ENCODE peak calls at places on chromosomes 7 and 10, in four cellular contexts. O, V, J and X are unnamed samples. For H3K27me3, the result is how much of the 10 kb centered on the place peaks cover.

GRCh38 chr7:15326044-15326644 is 235.7 kb downstream of the AGMO start:
- DNase-seq in V (no peak), O (no peak), J (no peak), X (no peak)

GRCh38 chr7:140415361-140415760 is 11.5 kb downstream of the RAB19 start:
- DNase-seq in J (no peak), V (no peak), O (no peak), X (no peak)

GRCh38 chr10:112435013-112435619 is 11.6 kb downstream of the ZDHHC6 start:
- DNase-seq in J (no peak), V (no peak), O (no peak), X (no peak)

GRCh38 chr7:154672659-154673415 is 330.1 kb downstream of the PAXIP1 start:
- DNase-seq in J (no peak), V (no peak), O (no peak), X (no peak)

GRCh38 chr10:77006836-77007511 is 630.6 kb downstream of the KCNMA1 start:
- DNase-seq in O (no peak), J (no peak), V (no peak), X (no peak)

GRCh38 chr10:29712108-29712507 is 77.3 kb upstream of the SVIL start:
- DNase-seq in J (no peak), O (no peak), V (no peak), X (no peak)

GRCh38 chr7:149325248-149325647 is 63.3 kb downstream of the ZNF783 start:
- DNase-seq in V (no peak), O (no peak), J (no peak), X (no peak)

GRCh38 chr10:5595591-5596590 is 70.5 kb downstream of the ASB13 start:
- DNase-seq in O (no peak), V (no peak), J (peak), X (no peak)

GRCh38 chr7:96508371-96508770 is 186.5 kb upstream of the SLC25A13 start:
- DNase-seq in V (no peak), O (no peak), J (no peak), X (no peak)

GRCh38 chr10:5159126-5159525 is 25.8 kb downstream of the AKR1C8 start:
- DNase-seq in O (no peak), V (no peak), J (no peak), X (no peak)

GRCh38 chr10:6171891-6172354 is 30.8 kb upstream of the PFKFB3 start:
- DNase-seq in O (peak), V (no peak), J (no peak), X (peak)

GRCh38 chr10:78927257-78927995 is 141.3 kb upstream of the ZMIZ1 start:
- DNase-seq in V (no peak), O (no peak), J (no peak), X (no peak)

GRCh38 chr7:111477462-111478225 is 84.6 kb downstream of the IMMP2L start:
- DNase-seq in O (no peak), J (no peak), V (no peak), X (no peak)

GRCh38 chr7:26284995-26285632 is 6.5 kb upstream of the SNX10 start:
- DNase-seq in V (no peak), J (no peak), O (no peak), X (no peak)

GRCh38 chr10:64173826-64174225 is 652.6 kb downstream of the REEP3 start:
- DNase-seq in V (no peak), J (no peak), O (no peak), X (no peak)

GRCh38 chr7:34190299-34190698 is 285.0 kb downstream of the BMPER start:
- DNase-seq in J (no peak), V (no peak), O (no peak), X (peak)

GRCh38 chr10:21169271-21169670 is 272.2 kb upstream of the NEBL start:
- DNase-seq in V (no peak), J (no peak), O (no peak), X (no peak)

GRCh38 chr10:122120008-122120744 is 131.2 kb downstream of the TACC2 start:
- DNase-seq in J (no peak), O (no peak), V (no peak), X (no peak)
- H3K27me3 ChIP-seq in J (under half), O (under half), V (under half), X (under half)

GRCh38 chr10:100730739-100731602 is 14.4 kb upstream of the PAX2 start:
- DNase-seq in J (no peak), V (no peak), O (no peak), X (no peak)

GRCh38 chr10:100727808-100728207 is 17.6 kb upstream of the PAX2 start:
- DNase-seq in J (no peak), O (no peak), V (no peak), X (no peak)

GRCh38 chr10:100731603-100732596 is 13.5 kb upstream of the PAX2 start:
- DNase-seq in O (no peak), J (no peak), V (no peak), X (no peak)

GRCh38 chr10:100728928-100729876 is 16.2 kb upstream of the PAX2 start:
- DNase-seq in O (no peak), J (no peak), V (no peak), X (no peak)

DNA sequence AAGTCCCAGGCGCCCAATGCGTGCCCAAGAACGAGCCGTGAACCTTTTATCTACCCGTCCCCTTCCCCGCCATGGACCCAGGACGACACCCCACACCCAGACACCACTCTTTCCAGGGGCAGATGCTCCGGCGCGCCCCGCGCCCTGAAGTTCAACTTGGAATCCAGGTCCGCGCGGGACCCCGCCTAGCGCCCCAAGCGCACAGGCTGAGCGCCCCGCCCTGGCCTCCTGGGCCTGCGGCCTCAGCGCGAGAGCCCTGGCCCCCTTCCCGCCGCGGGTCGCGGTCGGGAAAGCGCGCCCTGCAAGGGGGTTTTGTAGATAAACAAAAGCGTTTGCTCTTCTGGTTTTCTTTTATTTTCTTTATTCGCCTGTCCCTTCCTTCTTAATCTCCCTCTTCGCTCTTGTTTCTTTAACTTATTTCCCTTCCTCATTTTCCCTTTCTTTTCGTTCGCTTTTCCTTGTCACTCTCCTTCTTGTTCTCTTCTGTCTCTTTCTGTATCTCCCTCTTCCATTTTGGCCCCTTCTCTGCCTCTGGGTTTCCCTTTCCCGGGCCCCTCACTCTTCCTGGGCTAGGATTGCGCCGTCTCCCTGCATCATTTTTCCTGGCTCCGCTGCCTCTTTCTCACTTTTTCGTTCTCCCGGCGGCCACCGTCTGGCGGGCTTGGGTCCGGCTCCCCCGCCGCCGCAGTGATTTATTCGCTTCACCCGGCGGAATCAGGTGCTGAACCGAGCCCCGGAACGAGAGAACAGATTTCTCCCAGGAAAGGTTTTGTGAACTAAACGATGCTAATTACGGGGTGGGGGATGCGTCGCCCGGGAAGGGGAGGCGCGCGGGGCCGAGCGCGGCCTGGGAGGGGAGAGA is 15.3 kb upstream of the PAX2 start:
- DNase-seq in V (no peak), O (no peak), J (no peak), X (no peak)
- H3K27me3 ChIP-seq in V (under half), O (under half), J (half or more), X (half or more)

DNA sequence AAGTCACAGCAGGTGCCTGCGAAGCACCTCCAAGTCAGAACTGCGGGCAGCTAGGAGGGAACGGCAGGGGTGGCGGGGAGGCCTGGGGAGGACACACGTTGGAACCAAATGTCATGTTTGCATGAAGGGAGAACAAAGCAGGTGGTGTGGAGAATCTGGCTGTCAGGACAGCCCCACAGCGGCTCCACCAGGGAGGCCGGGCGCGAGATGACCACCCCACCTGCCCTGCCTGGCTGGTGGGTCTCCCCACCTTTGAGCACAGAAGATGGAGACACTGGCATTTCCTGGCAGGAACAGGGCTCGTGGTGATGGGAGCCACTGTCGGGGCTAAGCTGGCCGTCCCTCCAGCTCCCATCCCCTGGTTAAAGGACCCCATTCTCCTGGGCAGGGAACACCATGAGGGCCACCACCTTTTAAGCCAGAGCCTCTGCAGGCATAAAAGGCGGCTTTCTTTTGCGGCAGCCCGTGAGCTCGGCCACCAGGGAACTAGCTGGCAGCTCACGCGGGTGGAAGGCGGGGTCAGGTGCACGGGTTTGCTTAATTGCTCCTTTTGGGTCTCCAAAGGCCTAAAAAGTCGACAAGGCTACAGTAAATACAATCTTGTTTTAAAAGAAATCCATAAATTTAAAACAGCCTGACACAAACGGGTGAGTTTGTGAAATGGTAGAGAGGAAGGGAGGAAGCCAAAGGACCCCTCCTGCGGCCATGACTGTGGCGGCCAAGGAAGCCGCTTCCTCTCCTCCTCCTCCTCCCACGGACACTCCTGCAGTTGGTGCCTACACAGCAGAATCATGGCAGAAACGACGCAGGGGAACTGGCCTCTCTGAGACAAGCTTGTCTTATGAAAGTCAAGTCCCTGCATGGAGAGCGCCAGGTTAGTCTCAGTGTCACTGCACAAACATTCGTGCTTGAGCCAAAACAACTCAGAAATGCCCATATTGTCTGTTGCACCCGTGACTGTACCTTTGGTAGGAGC is 213.8 kb downstream of the DNAJB6 start:
- DNase-seq in V (peak), J (peak), O (no peak), X (no peak)
- H3K27me3 ChIP-seq in V (under half), J (under half), O (under half), X (under half)

GRCh38 chr7:139362981-139363380 is 3.3 kb downstream of the LUC7L2 start:
- DNase-seq in V (no peak), J (no peak), O (no peak), X (no peak)

GRCh38 chr7:139362302-139362701 is 2.6 kb downstream of the LUC7L2 start:
- DNase-seq in O (no peak), J (no peak), V (no peak), X (no peak)

GRCh38 chr7:139360210-139360947 is 685 bp downstream of the LUC7L2 start:
- DNase-seq in O (peak), V (peak), J (peak), X (peak)

GRCh38 chr7:139360948-139361307 is 1.2 kb downstream of the LUC7L2 start:
- DNase-seq in J (no peak), O (no peak), V (no peak), X (no peak)

GRCh38 chr7:139361523-139361922 is 1.8 kb downstream of the LUC7L2 start:
- DNase-seq in J (no peak), O (no peak), V (no peak), X (no peak)
- H3K27me3 ChIP-seq in J (under half), O (under half), V (under half), X (under half)

DNA sequence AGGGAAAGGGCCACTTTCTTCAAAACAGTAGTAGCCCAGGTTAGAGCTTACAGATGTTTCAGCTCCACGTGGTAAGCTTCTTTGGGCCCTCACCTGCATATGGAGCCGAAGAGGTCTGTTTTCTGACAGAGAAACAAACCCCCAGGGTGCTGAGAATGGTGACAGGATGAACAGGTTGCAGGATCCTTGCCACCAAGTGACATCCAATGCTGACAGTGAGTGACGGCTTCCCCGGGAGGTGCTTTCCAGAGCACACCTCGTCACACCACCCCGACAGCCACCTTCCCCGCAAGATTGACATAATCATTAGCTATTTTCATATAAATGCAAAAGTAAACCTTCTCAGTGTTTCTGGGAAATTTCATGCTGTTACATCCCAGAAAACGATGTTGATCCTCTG is 109.3 kb upstream of the BTBD16 start:
- DNase-seq in V (no peak), J (no peak), O (no peak), X (no peak)
- H3K27me3 ChIP-seq in V (under half), J (under half), O (under half), X (under half)

DNA sequence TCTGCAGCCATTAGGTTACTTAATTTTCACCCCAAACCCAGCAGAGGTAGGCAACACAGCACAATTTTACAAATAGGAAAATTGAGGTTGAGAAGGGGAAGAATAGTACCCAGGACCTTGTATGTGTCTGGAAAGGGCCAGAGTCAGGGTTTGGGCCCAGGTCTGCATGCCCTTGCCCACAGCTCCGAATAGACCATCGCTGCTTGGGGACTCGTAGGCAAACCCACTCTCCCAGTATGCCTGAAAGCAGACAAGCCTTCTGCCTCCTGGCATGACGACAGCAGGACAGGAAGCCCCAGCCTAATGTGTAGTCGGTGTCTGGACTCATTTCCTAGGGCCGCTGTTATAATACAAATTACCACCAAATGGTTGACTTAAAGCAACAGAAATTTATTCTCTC is 91.7 kb downstream of the GPR26 start:
- DNase-seq in O (no peak), V (no peak), J (no peak), X (no peak)
- H3K27me3 ChIP-seq in O (under half), V (under half), J (under half), X (half or more)

GRCh38 chr7:142878315-142878714 is 7.2 kb downstream of the TRPV6 start:
- DNase-seq in J (no peak), V (no peak), O (no peak), X (no peak)

GRCh38 chr7:142875456-142875855 is 10.1 kb downstream of the TRPV6 start:
- DNase-seq in V (no peak), O (no peak), J (no peak), X (no peak)

GRCh38 chr7:142876236-142876960 is 9.1 kb downstream of the TRPV6 start:
- DNase-seq in O (no peak), J (no peak), V (no peak), X (no peak)

GRCh38 chr7:142879060-142879459 is 6.5 kb downstream of the TRPV6 start:
- DNase-seq in V (no peak), O (no peak), J (no peak), X (no peak)

DNA sequence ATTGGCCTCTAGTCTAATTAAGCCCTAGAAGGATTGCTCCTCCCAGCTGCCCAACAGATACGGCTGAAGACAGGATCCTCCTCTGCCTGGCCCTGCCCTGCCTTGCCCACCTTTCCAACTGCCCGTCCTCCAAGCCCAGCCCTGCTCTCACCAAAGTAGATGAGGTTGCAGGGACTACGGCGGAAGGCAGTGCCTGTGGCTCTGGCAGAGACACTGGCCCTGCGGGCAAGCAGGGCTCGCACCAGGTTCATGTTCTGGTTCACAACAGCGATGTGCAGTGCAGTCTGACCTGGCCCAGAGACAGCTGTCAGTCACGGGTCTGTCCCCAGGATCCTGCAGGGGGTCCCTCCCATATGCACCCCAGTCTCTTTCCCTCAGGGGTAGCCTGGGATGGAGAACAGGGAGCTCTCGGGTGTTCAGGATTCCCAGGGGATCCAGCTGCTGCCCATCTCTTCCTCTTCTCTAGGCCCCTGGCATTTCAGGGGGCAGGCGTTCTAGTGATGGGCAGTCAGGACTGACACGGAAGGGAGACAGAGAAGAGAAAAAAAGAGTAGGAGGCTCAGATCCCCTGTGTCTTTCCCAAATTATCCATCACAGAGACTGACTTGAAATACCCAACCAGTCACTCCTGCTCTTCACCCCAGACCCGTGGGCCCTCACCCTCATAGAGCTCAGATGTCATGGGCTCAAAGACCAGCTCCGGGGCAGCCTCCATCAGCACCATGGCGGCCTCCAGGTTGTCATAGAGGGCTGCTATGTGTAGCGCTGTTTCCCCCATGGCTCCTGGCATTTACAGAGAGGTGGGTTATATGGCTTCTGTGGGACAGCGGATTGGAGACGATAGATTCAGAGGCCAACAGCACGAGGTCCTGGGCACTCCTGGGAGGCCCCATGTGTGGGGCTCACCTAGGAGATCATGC is 8.3 kb downstream of the TRPV6 start:
- DNase-seq in J (no peak), O (no peak), V (no peak), X (no peak)
- H3K27me3 ChIP-seq in J (under half), O (under half), V (under half), X (half or more)

DNA sequence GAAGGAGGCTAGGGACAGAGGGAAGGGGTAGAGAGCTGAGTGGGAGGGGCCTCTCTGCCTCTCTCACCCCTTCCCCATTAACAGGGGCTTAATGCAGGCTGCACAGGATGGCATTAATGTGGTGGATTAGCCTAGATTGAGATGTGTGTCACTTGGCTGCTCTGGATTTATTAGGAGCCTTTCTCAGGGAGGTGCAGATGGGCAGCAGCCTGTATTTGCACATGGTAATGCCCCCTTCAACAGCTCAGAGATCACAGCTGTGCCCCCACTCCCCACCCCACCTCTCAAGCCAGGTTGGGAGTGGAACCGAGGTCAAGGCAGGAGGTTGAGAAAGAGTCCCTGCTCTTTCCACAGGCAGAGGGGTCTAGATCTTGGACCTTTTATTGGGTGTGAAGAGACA is 7.3 kb downstream of the PITX3 start:
- DNase-seq in V (no peak), O (no peak), J (no peak), X (no peak)
- H3K27me3 ChIP-seq in V (under half), O (under half), J (under half), X (half or more)